ENCODE peak calls at places on chromosome 17, in eight cellular contexts. O, I, Y, P, C, U, Z and F are unnamed samples.

GRCh38 chr17:13513039-13513405 is 88.7 kb downstream of the HS3ST3A1 start:
- DNase-seq in U (no peak), C (no peak), O (no peak), Y (no peak), Z (peak), I (peak), P (no peak), F (no peak)

GRCh38 chr17:67649891-67650290 is 67.8 kb upstream of the NOL11 start:
- DNase-seq in C (no peak), O (no peak), Z (no peak), Y (no peak), U (no peak), P (no peak), I (no peak), F (no peak)

GRCh38 chr17:61410555-61411089 is 11.0 kb downstream of the TBX2 start:
- DNase-seq in Z (peak), Y (peak), I (peak), O (peak), C (no peak), P (no peak), U (no peak), F (peak)

GRCh38 chr17:61455754-61456681 is 3.8 kb downstream of the TBX4 start:
- DNase-seq in P (no peak), I (no peak), C (no peak), Z (no peak), O (no peak), U (no peak), Y (no peak), F (no peak)

GRCh38 chr17:29004081-29004692 is 1.6 kb downstream of the SEZ6 start:
- DNase-seq in C (no peak), P (peak), U (no peak), O (no peak), Y (no peak), Z (peak), I (peak), F (no peak)

GRCh38 chr17:82929676-82930042 is 89.8 kb upstream of the ZNF750 start:
- DNase-seq in Z (no peak), C (no peak), O (peak), I (no peak), P (no peak), Y (no peak), U (no peak), F (no peak)

GRCh38 chr17:19376799-19377198 is 1.5 kb upstream of the MAPK7 start:
- DNase-seq in I (no peak), Z (no peak), Y (no peak), O (no peak), U (peak), C (no peak), P (no peak), F (no peak)

GRCh38 chr17:66525338-66525737 is 222.9 kb downstream of the PRKCA start:
- DNase-seq in P (no peak), O (peak), Y (no peak), Z (no peak), C (no peak), I (peak), U (no peak), F (no peak)

GRCh38 chr17:35245196-35245486 is 2.3 kb downstream of the SLFN5 start:
- DNase-seq in Y (no peak), C (peak), P (no peak), U (peak), Z (peak), I (peak), O (no peak), F (no peak)

GRCh38 chr17:50853781-50854180 is 12.4 kb downstream of the TOB1 start:
- DNase-seq in P (no peak), I (no peak), C (no peak), U (no peak), Z (no peak), Y (no peak), O (no peak), F (no peak)

GRCh38 chr17:29177871-29178749 is 2.1 kb downstream of the MYO18A start:
- DNase-seq in P (no peak), Z (no peak), I (no peak), C (no peak), O (no peak), Y (no peak), U (no peak), F (no peak)

GRCh38 chr17:56756536-56756935 is 77.2 kb downstream of the C17orf67 start:
- DNase-seq in C (peak), Z (peak), P (no peak), O (no peak), I (peak), U (peak), Y (no peak), F (no peak)

DNA sequence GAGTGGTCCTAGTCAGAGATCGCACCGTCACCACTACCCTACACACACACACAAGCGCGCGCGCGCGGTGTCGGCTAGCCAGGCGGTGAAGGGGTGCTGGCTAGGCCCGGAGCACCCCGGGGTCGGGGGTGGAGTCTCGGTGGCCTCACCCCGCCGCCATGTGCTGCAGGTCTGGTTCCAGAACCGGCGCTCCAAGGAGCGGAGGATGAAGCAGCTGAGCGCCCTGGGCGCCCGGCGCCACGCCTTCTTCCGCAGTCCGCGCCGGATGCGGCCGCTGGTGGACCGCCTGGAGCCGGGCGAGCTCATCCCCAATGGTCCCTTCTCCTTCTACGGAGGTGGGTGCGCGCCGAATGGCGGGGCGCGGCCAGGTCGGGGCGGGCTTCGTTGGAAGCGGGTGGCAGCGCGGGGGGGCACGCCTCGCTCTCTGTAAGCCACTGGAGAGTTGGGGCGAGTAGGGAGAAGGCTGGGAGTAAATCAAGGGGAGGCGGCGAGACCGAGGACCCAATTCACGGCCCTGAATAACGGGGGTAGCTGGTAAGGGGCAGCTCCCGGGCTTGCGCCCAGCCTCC is 4.8 kb downstream of the LHX1 start:
- DNase-seq in P (no peak), I (no peak), Y (no peak), U (no peak), C (no peak), O (no peak), Z (no peak), F (no peak)
- H3K4me3 ChIP-seq in P (no peak), I (no peak), Y (peak), U (no peak), C (no peak), O (peak), Z (no peak), F (no peak)

GRCh38 chr17:77405867-77406513 is 265.2 kb downstream of the SEC14L1 start:
- DNase-seq in U (no peak), I (no peak), Y (no peak), C (no peak), Z (no peak), P (peak), O (no peak), F (peak)
- H3K4me3 ChIP-seq in U (no peak), I (no peak), Y (no peak), C (no peak), Z (no peak), P (peak), O (no peak), F (peak)

DNA sequence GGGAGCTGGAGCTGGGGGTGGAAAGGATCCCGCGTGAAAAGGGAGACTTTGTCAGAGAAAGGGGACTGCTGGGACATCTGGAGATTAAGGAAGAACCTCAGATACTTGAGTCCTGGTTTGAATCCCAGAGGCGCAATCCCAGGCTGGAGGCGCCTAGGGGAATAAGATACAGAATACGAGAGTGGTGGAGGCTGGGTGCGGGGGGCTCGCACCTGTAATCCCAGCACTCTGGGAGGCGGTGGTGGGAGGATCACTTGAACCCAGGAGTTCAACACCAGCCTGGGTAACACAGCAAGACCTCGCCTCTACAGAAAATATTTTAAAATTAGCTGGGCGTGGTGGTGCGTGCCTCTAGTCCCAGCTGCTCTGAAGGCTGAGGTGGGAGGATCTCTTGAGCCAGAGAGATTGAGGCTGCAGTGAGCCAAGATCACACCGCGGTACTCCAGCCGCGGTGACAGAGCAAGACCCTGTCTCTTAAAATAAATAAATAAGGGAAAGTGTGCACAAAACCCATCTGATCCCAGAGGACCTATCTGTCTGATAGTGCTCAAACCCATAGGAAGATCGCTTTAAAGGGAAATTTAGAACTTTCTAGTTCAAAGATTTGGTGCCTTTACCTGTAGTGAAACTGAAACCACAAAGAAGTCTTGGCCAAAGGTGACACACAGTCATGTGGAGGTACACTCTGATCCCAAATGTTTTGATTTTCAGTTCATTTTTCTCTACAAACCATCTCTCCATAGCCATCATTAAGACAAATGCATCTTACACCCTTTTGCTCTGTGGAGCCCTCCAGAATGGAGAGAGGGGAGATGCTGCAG is 625 bp upstream of the SCRN2 start:
- DNase-seq in C (no peak), P (no peak), O (no peak), U (no peak), I (no peak), Z (no peak), Y (no peak), F (no peak)
- H3K4me3 ChIP-seq in C (no peak), P (peak), O (peak), U (peak), I (peak), Z (peak), Y (no peak), F (peak)

GRCh38 chr17:3970668-3971067 is 6.4 kb upstream of the ATP2A3 start:
- DNase-seq in Z (no peak), O (no peak), U (no peak), Y (no peak), C (no peak), P (no peak), I (no peak), F (no peak)

GRCh38 chr17:3973498-3974137 is 9.4 kb upstream of the ATP2A3 start:
- DNase-seq in O (no peak), U (no peak), P (no peak), Y (no peak), I (no peak), C (no peak), Z (no peak), F (no peak)

GRCh38 chr17:3974138-3974687 is 10.0 kb upstream of the ATP2A3 start:
- DNase-seq in U (no peak), P (no peak), C (no peak), O (no peak), I (no peak), Y (no peak), Z (no peak), F (no peak)

GRCh38 chr17:3972931-3973330 is 8.7 kb upstream of the ATP2A3 start:
- DNase-seq in U (no peak), C (no peak), P (peak), Y (no peak), O (no peak), I (no peak), Z (no peak), F (no peak)

DNA sequence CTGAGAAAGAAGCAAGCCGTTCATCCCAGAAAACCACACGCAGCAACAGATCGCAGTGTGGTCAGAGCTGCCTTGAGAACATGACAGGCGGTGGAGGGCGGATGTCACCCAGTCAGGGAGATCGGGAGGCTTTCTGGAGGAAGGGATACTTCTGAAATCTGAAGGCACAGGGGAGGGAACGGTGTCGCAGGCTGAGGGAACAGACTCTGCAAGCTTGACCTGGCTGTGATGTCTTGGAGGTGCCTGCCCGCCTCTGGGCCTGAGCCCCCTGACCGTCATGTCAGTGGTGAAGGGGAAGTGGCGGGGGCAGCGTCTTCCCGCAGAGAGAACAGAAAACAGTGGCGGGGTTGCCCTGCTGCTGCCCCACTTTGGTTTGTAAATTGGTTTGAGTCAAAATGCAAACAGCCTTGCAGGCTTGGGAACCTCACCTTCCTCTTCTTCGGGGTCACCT is 8.1 kb upstream of the ATP2A3 start:
- DNase-seq in Z (no peak), C (no peak), Y (no peak), O (no peak), I (no peak), U (no peak), P (peak), F (peak)
- H3K4me3 ChIP-seq in Z (no peak), C (no peak), Y (no peak), O (no peak), I (no peak), U (no peak), P (peak), F (peak)

DNA sequence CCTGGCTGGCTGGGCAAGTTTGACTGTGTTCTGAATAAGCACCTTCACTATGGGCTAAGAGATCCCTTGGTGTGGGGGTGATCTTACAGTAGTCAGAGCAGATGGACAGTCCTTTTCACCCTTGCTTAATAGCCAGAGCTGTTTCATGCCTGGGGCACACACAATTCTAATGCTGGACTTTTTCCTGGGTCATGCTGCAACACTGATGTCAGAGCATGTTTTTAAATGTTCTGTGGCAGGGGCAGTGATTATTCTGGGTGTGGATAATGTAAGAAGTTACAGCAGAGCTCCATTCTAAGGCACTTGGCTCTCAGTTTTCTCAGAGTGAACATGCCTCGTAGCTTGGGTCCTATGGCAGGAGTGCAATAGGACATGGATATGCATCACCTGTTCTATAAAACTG is 4.0 kb upstream of the CD68 start:
- DNase-seq in Z (no peak), U (no peak), I (no peak), P (no peak), O (no peak), Y (no peak), C (no peak), F (no peak)
- H3K4me3 ChIP-seq in Z (no peak), U (no peak), I (peak), P (peak), O (peak), Y (no peak), C (no peak), F (no peak)